ENCODE peak calls at places on chromosomes 2 and 18, in six cellular contexts. E, M, W, B, F and J are unnamed samples.
A peak's percentile ranks its signal among the peaks of the same experiment; 100 is the strongest.

GRCh38 chr18:48026216-48026615 is 95.8 kb upstream of the SMAD2 start:
- DNase-seq in M (no peak), B (no peak), E (no peak), F (no peak), W (no peak), J (no peak)

GRCh38 chr2:161321944-161322343 is 13.7 kb downstream of the PSMD14 start:
- DNase-seq in B (peak; percentile 76), F (no peak), E (no peak), W (peak; percentile 35), M (no peak), J (no peak)

GRCh38 chr18:5463390-5463789 is 80.4 kb downstream of the EPB41L3 start:
- DNase-seq in E (no peak), B (peak; percentile 93), M (peak; percentile 59), F (no peak), W (peak; percentile 18), J (peak; percentile 83)

GRCh38 chr2:60972889-60973656 is 44.4 kb upstream of the PEX13 start:
- DNase-seq in E (no peak), F (no peak), M (no peak), B (no peak), W (no peak), J (no peak)

GRCh38 chr2:121074322-121074932 is 210.6 kb downstream of the TFCP2L1 start:
- DNase-seq in F (no peak), B (no peak), M (no peak), W (no peak), E (no peak), J (no peak)

GRCh38 chr2:234444888-234445287 is 52.0 kb downstream of the ARL4C start:
- DNase-seq in F (no peak), M (peak; percentile 45), W (peak; percentile 88), E (no peak), B (peak; percentile 81), J (peak; percentile 95)

GRCh38 chr2:217398101-217398500 is 538.2 kb upstream of the TNP1 start:
- DNase-seq in E (no peak), B (no peak), F (no peak), M (no peak), W (no peak), J (no peak)

GRCh38 chr2:222819722-222820333 is 41.0 kb upstream of the ACSL3 start:
- DNase-seq in W (peak; percentile 33), B (peak; percentile 71), F (no peak), M (no peak), E (no peak), J (peak; percentile 26)

GRCh38 chr2:206212673-206213513 is 53.2 kb downstream of the EEF1B2 start:
- DNase-seq in B (peak; percentile 64), W (peak; percentile 73), E (no peak), M (no peak), F (no peak), J (peak; percentile 68)

GRCh38 chr2:159133795-159134194 is 152.7 kb downstream of the WDSUB1 start:
- DNase-seq in E (no peak), M (no peak), W (no peak), F (no peak), B (peak; percentile 66), J (peak; percentile 27)

GRCh38 chr2:232325324-232326273 is 53.0 kb upstream of the ALPP start:
- DNase-seq in M (peak; percentile 56), B (peak; percentile 56), W (peak; percentile 67), F (no peak), E (no peak), J (peak; percentile 10)

GRCh38 chr2:239594772-239595608 is 194.2 kb upstream of the HDAC4 start:
- DNase-seq in F (no peak), B (no peak), W (no peak), M (no peak), E (no peak), J (no peak)

GRCh38 chr2:234329202-234329930 is 167.5 kb downstream of the ARL4C start:
- DNase-seq in F (no peak), B (no peak), E (no peak), W (no peak), M (no peak), J (no peak)

GRCh38 chr2:3427272-3427671 is 47.8 kb downstream of the TRAPPC12 start:
- DNase-seq in F (no peak), W (no peak), M (peak; percentile 13), E (peak; percentile 49), B (no peak), J (no peak)

GRCh38 chr2:150589760-150590159 is 102.3 kb upstream of the RND3 start:
- DNase-seq in W (no peak), E (no peak), B (no peak), F (no peak), M (no peak), J (no peak)

GRCh38 chr2:238926761-238927611 is 79.1 kb downstream of the TWIST2 start:
- DNase-seq in B (no peak), E (no peak), F (no peak), W (no peak), M (no peak), J (no peak)

GRCh38 chr2:121598087-121598486 is 51.2 kb downstream of the CLASP1 start:
- DNase-seq in B (no peak), E (no peak), W (no peak), F (no peak), M (no peak), J (no peak)

GRCh38 chr18:80192653-80193385 is 54.5 kb downstream of the PARD6G start:
- DNase-seq in M (no peak), F (no peak), W (no peak), B (no peak), E (no peak), J (no peak)

GRCh38 chr2:64504774-64505720 is 19.1 kb upstream of the AFTPH start:
- DNase-seq in F (no peak), B (no peak), W (no peak), E (no peak), M (no peak), J (no peak)

GRCh38 chr2:88626171-88627054 is 851 bp downstream of the EIF2AK3 start:
- DNase-seq in M (peak; percentile 49), E (peak; percentile 30), B (no peak), F (no peak), W (peak; percentile 31), J (no peak)

GRCh38 chr2:47002480-47003381 is 87.1 kb upstream of the MCFD2 start:
- DNase-seq in W (peak; percentile 86), B (peak; percentile 18), F (no peak), M (no peak), E (no peak), J (peak; percentile 16)